ENCODE peak calls at places on chromosomes 12 and 14, in seven cellular contexts. L is aorta; J is lower lobe of right lung; M is CD8-positive, alpha-beta memory T cell; B is hepatocyte; H is HL-60; C is fibroblast of lung. W is an unnamed sample.

GRCh38 chr12:124763594-124763979 is 100.1 kb downstream of the SCARB1 start:
- DNase-seq in B (no peak), J (no peak), L (no peak), C (peak), H (no peak), M (no peak), W (no peak)

GRCh38 chr12:106195638-106196037 is 52.2 kb downstream of the CKAP4 start:
- DNase-seq in L (peak), H (no peak), B (peak), C (peak), J (no peak), M (no peak), W (no peak)

GRCh38 chr12:54217774-54218221 is 29.0 kb upstream of the SMUG1 start:
- DNase-seq in J (no peak), C (no peak), L (peak), B (peak), M (no peak), H (no peak), W (no peak)

GRCh38 chr14:106556665-106557289 is 1030.4 kb downstream of the TMEM121 start:
- DNase-seq in H (peak), L (no peak), M (peak), C (no peak), B (no peak), J (peak), W (no peak)

GRCh38 chr14:57761800-57762199 is 104.1 kb downstream of the SLC35F4 start:
- DNase-seq in J (no peak), H (no peak), L (no peak), M (no peak), C (no peak), B (no peak), W (no peak)

GRCh38 chr12:22333751-22334695 is 484 bp downstream of the ST8SIA1 start:
- DNase-seq in M (peak), C (no peak), J (peak), B (peak), H (no peak), L (peak), W (no peak)

GRCh38 chr14:101111620-101112290 is 208.2 kb upstream of the RTL1 start:
- DNase-seq in B (no peak), L (peak), J (no peak), M (no peak), H (no peak), C (no peak), W (no peak)

GRCh38 chr12:50555471-50555885 is 50.7 kb downstream of the DIP2B start:
- DNase-seq in B (no peak), J (no peak), L (no peak), M (no peak), C (no peak), H (no peak), W (no peak)

GRCh38 chr12:47758584-47758833 is 171 bp downstream of the RAPGEF3 start:
- DNase-seq in C (no peak), B (no peak), H (no peak), L (no peak), J (no peak), M (no peak), W (no peak)

GRCh38 chr12:80720516-80720915 is 3.8 kb downstream of the MYF5 start:
- DNase-seq in J (no peak), B (no peak), H (no peak), C (no peak), L (no peak), M (no peak), W (no peak)

GRCh38 chr14:89915114-89915878 is 39.2 kb downstream of the EFCAB11 start:
- DNase-seq in M (peak), J (no peak), C (peak), H (peak), L (no peak), B (peak), W (peak)

GRCh38 chr12:71840226-71840847 is 778 bp downstream of the TBC1D15 start:
- DNase-seq in L (no peak), H (no peak), J (no peak), C (peak), M (no peak), B (peak), W (no peak)

GRCh38 chr14:22572562-22573058 is 16.4 kb downstream of the DAD1 start:
- DNase-seq in H (no peak), C (no peak), M (no peak), L (no peak), J (no peak), B (peak), W (no peak)

GRCh38 chr14:22569106-22569748 is 19.8 kb downstream of the DAD1 start:
- DNase-seq in J (no peak), H (no peak), M (no peak), B (no peak), L (no peak), C (peak), W (no peak)

GRCh38 chr14:22569749-22570131 is 19.3 kb downstream of the DAD1 start:
- DNase-seq in L (no peak), H (no peak), M (no peak), J (no peak), C (no peak), B (no peak), W (no peak)

GRCh38 chr14:22567437-22567836 is 21.6 kb downstream of the DAD1 start:
- DNase-seq in M (no peak), C (no peak), J (no peak), H (no peak), L (no peak), B (no peak), W (no peak)

GRCh38 chr14:22570132-22570949 is 18.7 kb downstream of the DAD1 start:
- DNase-seq in M (peak), J (no peak), L (no peak), H (peak), B (peak), C (peak), W (no peak)
- H3K27ac ChIP-seq in M (peak), J (peak), L (peak), H (peak), B (peak), C (no peak), W (peak)

DNA sequence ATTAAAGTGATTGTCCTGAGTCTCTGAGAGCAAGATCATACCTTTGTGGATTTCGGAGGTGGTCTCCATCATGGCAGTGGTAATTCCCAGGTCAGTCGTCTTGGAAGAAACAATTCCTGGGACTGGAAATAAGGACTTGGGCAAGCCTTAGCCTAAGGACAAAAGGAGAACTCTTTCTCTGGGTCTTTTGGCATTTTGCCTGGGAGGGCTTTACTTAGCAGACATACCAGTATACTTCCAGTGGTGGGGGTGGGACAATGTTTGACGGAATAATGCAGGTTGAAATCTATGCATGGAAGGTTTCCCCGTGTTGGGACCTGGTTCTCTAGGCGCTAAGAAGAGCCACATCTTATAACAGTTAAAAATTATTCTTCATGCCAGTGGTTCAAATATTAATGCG is 70.4 kb upstream of the USP44 start:
- DNase-seq in M (no peak), B (no peak), J (no peak), L (no peak), C (no peak), H (no peak), W (no peak)
- H3K4me3 ChIP-seq in M (no peak), B (no peak), J (no peak), L (no peak), C (no peak), H (no peak), W (no peak)

DNA sequence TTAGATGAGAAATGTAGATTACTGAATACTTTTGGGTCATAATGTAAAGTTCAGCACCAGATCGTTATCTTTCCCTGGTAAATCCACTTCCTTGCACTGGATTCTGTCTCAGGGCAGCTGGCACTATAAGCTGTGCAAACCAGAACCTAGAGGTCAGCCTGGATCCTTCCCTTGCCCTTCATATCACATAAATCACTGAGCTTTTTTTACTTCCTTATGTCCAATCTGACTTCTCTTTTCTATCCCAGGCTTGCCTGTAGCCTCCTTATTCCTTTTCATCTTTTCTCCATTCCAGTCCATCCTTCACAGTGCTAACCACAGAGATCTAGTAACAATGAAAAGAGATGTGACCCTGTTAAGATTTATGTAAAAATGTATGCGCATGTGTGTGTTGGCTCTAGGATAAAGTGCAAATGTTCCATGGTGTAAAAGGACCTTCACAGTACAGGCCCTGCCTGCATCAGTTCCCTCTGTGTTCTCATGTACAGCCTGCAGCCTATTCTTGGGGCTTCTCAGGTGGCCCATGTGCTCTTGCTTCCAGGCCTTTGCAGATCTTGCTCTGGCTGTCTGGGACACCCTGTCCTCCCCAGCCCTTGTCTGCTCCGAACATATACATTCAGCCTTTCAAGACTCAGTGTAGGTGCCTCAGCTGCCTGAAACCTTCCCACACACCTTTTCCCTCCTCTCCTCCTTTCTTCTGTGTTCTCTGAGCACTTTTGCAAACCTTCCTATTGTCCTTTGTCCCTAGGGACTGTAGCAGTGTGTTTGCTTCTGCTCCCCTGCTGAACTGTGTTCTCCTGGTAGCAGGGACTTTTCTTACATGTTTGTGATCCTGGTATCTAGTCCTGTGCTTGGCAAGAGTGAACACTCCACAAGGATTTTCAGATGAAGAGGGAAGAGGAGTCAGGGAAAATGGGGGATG is 30.0 kb downstream of the PELI2 start:
- DNase-seq in B (no peak), J (no peak), M (no peak), L (no peak), H (no peak), C (no peak), W (no peak)
- H3K27ac ChIP-seq in B (no peak), J (no peak), M (no peak), L (no peak), H (no peak), C (no peak), W (no peak)

GRCh38 chr14:50559990-50560928 is at the start of gene ATL1:
- DNase-seq in L (peak), B (peak), J (peak), M (peak), H (peak), C (peak), W (no peak)
- H3K4me3 ChIP-seq in L (peak), B (peak), J (peak), M (peak), H (peak), C (peak), W (peak)

W was measured in keratinocyte.